ENCODE peak calls at places on chromosomes 6 and 20, in eight cellular contexts. One of them, this sample, is unnamed.

GRCh38 chr6:149440735-149441662 is 40.9 kb downstream of the SUMO4 start:
- DNase-seq in ovary: no peak
- DNase-seq in AG04449: no peak
- DNase-seq in omental fat pad: no peak
- DNase-seq in NAMALWA: no peak
- DNase-seq in fibroblast of lung: peak
- DNase-seq in IMR-90: peak
- DNase-seq in A549: no peak
- DNase-seq in this sample: no peak

GRCh38 chr6:50842446-50842845 is 23.8 kb downstream of the TFAP2B start:
- DNase-seq in ovary: no peak
- DNase-seq in AG04449: no peak
- DNase-seq in omental fat pad: no peak
- DNase-seq in NAMALWA: no peak
- DNase-seq in fibroblast of lung: no peak
- DNase-seq in IMR-90: no peak
- DNase-seq in A549: no peak
- DNase-seq in this sample: no peak

GRCh38 chr20:58547527-58548475 is 32.6 kb upstream of the APCDD1L start:
- DNase-seq in ovary: no peak
- DNase-seq in AG04449: no peak
- DNase-seq in omental fat pad: no peak
- DNase-seq in NAMALWA: no peak
- DNase-seq in fibroblast of lung: peak
- DNase-seq in IMR-90: peak
- DNase-seq in A549: no peak
- DNase-seq in this sample: no peak

GRCh38 chr6:152310371-152310954 is 326.7 kb downstream of the SYNE1 start:
- DNase-seq in ovary: no peak
- DNase-seq in AG04449: no peak
- DNase-seq in omental fat pad: no peak
- DNase-seq in NAMALWA: no peak
- DNase-seq in fibroblast of lung: no peak
- DNase-seq in IMR-90: no peak
- DNase-seq in A549: no peak
- DNase-seq in this sample: no peak

GRCh38 chr6:19142236-19142635 is 694.9 kb upstream of the ID4 start:
- DNase-seq in ovary: no peak
- DNase-seq in AG04449: no peak
- DNase-seq in omental fat pad: no peak
- DNase-seq in NAMALWA: no peak
- DNase-seq in fibroblast of lung: no peak
- DNase-seq in IMR-90: no peak
- DNase-seq in A549: no peak
- DNase-seq in this sample: no peak

GRCh38 chr6:10962673-10963072 is 75.8 kb downstream of the SYCP2L start:
- DNase-seq in ovary: no peak
- DNase-seq in AG04449: peak
- DNase-seq in omental fat pad: no peak
- DNase-seq in NAMALWA: no peak
- DNase-seq in fibroblast of lung: peak
- DNase-seq in IMR-90: peak
- DNase-seq in A549: no peak
- DNase-seq in this sample: no peak

GRCh38 chr6:36432151-36432633 is 10.5 kb downstream of the PXT1 start:
- DNase-seq in ovary: no peak
- DNase-seq in AG04449: peak
- DNase-seq in omental fat pad: no peak
- DNase-seq in NAMALWA: no peak
- DNase-seq in fibroblast of lung: peak
- DNase-seq in IMR-90: peak
- DNase-seq in A549: no peak
- DNase-seq in this sample: no peak

GRCh38 chr6:26183581-26184408 is 96.6 kb downstream of the HFE start:
- DNase-seq in ovary: peak
- DNase-seq in AG04449: no peak
- DNase-seq in omental fat pad: no peak
- DNase-seq in NAMALWA: no peak
- DNase-seq in fibroblast of lung: peak
- DNase-seq in IMR-90: peak
- DNase-seq in A549: peak
- DNase-seq in this sample: peak

GRCh38 chr6:156154896-156155295 is 622.3 kb upstream of the ARID1B start:
- DNase-seq in ovary: no peak
- DNase-seq in AG04449: no peak
- DNase-seq in omental fat pad: no peak
- DNase-seq in NAMALWA: no peak
- DNase-seq in fibroblast of lung: no peak
- DNase-seq in IMR-90: peak
- DNase-seq in A549: no peak
- DNase-seq in this sample: no peak

GRCh38 chr20:4083103-4083864 is 67.9 kb upstream of the RNF24 start:
- DNase-seq in ovary: no peak
- DNase-seq in AG04449: no peak
- DNase-seq in omental fat pad: no peak
- DNase-seq in NAMALWA: no peak
- DNase-seq in fibroblast of lung: no peak
- DNase-seq in IMR-90: no peak
- DNase-seq in A549: no peak
- DNase-seq in this sample: no peak

GRCh38 chr20:37285664-37286374 is 3.6 kb upstream of the MANBAL start:
- DNase-seq in ovary: no peak
- DNase-seq in AG04449: no peak
- DNase-seq in omental fat pad: no peak
- DNase-seq in NAMALWA: no peak
- DNase-seq in fibroblast of lung: no peak
- DNase-seq in IMR-90: no peak
- DNase-seq in A549: no peak
- DNase-seq in this sample: no peak

GRCh38 chr6:90347411-90347841 is 50.8 kb upstream of the BACH2 start:
- DNase-seq in ovary: no peak
- DNase-seq in AG04449: no peak
- DNase-seq in omental fat pad: no peak
- DNase-seq in NAMALWA: no peak
- DNase-seq in fibroblast of lung: no peak
- DNase-seq in IMR-90: no peak
- DNase-seq in A549: no peak
- DNase-seq in this sample: no peak

This sample was measured in memory B cell.